ENCODE peak calls at places on chromosome 2, in ten cellular contexts. T, S, W, N, R, X, K, A, Y and P are unnamed samples.

GRCh38 chr2:73283545-73284295 is 558 bp downstream of the FBXO41 start:
- DNase-seq in T (no peak), S (peak; percentile 24), W (peak; percentile 27), N (no peak), R (no peak), X (no peak), K (no peak), A (peak; percentile 52), Y (no peak), P (no peak)

GRCh38 chr2:68594674-68595492 is 48.5 kb upstream of the PROKR1 start:
- DNase-seq in T (no peak), S (peak; percentile 70), W (peak; percentile 48), N (peak; percentile 53), R (no peak), X (peak; percentile 10), K (peak; percentile 17), A (no peak), Y (no peak), P (peak; percentile 2)

GRCh38 chr2:212536385-212537310 is 2.0 kb downstream of the ERBB4 start:
- DNase-seq in T (peak; percentile 76), S (peak; percentile 22), W (peak; percentile 88), N (no peak), R (peak; percentile 8), X (no peak), K (no peak), A (peak; percentile 42), Y (no peak), P (no peak)

GRCh38 chr2:147538088-147538487 is 306.7 kb upstream of the ACVR2A start:
- DNase-seq in T (no peak), S (no peak), W (no peak), N (no peak), R (no peak), X (no peak), K (no peak), A (no peak), Y (no peak), P (no peak)

GRCh38 chr2:6685447-6685846 is 180.3 kb downstream of the CMPK2 start:
- DNase-seq in T (no peak), S (no peak), W (no peak), N (no peak), R (no peak), X (no peak), K (no peak), A (no peak), Y (no peak), P (no peak)

GRCh38 chr2:3461781-3462492 is 57.4 kb downstream of the ADI1 start:
- DNase-seq in T (peak; percentile 61), S (peak; percentile 89), W (peak; percentile 50), N (no peak), R (no peak), X (peak; percentile 50), K (no peak), A (peak; percentile 61), Y (peak; percentile 41), P (no peak)

GRCh38 chr2:9407363-9407811 is 15.9 kb downstream of the ITGB1BP1 start:
- DNase-seq in T (no peak), S (no peak), W (no peak), N (no peak), R (no peak), X (no peak), K (no peak), A (no peak), Y (no peak), P (no peak)

GRCh38 chr2:189179607-189179979 is at the start of gene COL5A2:
- DNase-seq in T (no peak), S (peak; percentile 95), W (peak; percentile 56), N (peak; percentile 45), R (peak; percentile 38), X (peak; percentile 50), K (peak; percentile 22), A (peak; percentile 60), Y (no peak), P (peak; percentile 36)

GRCh38 chr2:130963058-130963848 is 126.5 kb downstream of the ARHGEF4 start:
- DNase-seq in T (no peak), S (no peak), W (peak; percentile 68), N (no peak), R (no peak), X (no peak), K (no peak), A (no peak), Y (no peak), P (no peak)

GRCh38 chr2:130964931-130965330 is 128.2 kb downstream of the ARHGEF4 start:
- DNase-seq in T (no peak), S (no peak), W (no peak), N (no peak), R (no peak), X (no peak), K (no peak), A (no peak), Y (no peak), P (no peak)

GRCh38 chr2:130967020-130967495 is 126.2 kb downstream of the FAM168B start:
- DNase-seq in T (no peak), S (no peak), W (no peak), N (no peak), R (no peak), X (no peak), K (no peak), A (no peak), Y (no peak), P (no peak)

GRCh38 chr2:130966149-130967019 is 126.9 kb downstream of the FAM168B start:
- DNase-seq in T (no peak), S (no peak), W (peak; percentile 92), N (no peak), R (no peak), X (no peak), K (no peak), A (no peak), Y (no peak), P (no peak)

GRCh38 chr2:130963849-130964793 is 127.4 kb downstream of the ARHGEF4 start:
- DNase-seq in T (no peak), S (peak; percentile 21), W (peak; percentile 85), N (no peak), R (no peak), X (no peak), K (peak; percentile 24), A (peak; percentile 54), Y (no peak), P (peak; percentile 30)
- H3K4me3 ChIP-seq in T (peak overlapping the region; percentile 40), S (peak overlapping the region; percentile 44), W (peak overlapping the region; percentile 65), N (no peak overlapping the region), R (peak overlapping the region; percentile 25), X (peak overlapping the region; percentile 33), K (peak overlapping the region; percentile 61), A (peak overlapping the region; percentile 30), Y (no peak overlapping the region), P (peak overlapping the region; percentile 35)

GRCh38 chr2:37198681-37199065 is 2.4 kb downstream of the CEBPZOS start:
- DNase-seq in T (no peak), S (no peak), W (no peak), N (no peak), R (no peak), X (no peak), K (no peak), A (no peak), Y (no peak), P (no peak)
- H3K4me3 ChIP-seq in T (no peak overlapping the region), S (no peak overlapping the region), W (no peak overlapping the region), N (no peak overlapping the region), R (no peak overlapping the region), X (no peak overlapping the region), K (no peak overlapping the region), A (no peak overlapping the region), Y (no peak overlapping the region), P (no peak overlapping the region)

DNA sequence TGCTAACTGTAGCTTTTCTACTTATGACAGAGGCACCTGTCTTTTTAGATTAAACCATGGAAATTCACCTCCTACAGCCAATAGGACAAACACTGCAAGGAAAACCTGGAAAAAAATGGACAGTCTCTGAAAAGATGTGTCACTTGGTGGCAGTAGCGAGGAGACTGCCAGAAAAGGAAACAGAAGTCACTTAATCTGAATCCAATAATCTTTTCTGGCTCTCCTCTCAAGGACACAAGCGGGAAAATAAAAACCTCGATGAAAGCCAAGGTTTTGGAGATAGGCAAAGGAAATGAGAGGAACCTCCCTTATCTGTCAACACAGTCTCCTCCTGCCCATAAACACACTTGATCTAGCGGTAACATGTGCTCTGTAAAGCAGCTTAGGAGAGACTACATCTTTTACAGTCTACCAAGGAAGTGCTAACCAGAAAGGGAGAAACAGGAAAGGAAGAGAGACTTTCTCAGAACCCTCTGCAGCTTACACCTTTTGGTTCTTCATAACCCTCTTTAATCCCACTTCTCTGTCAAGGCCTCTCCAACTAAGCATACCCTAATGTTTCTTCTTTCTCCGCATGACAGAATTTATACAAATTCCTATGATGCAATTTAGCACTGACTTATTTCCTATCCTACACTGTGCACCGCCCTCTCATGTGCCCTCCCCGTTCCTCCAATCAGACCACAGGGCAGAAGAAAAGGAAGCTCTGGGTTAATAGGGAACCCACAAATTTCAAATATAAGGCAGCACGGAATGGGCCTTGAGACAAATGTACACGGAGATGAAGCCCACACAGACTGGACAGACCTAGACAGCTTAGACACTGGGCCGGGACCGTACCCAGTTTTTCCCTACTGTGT is 52.8 kb downstream of the CLASP1 start:
- DNase-seq in T (no peak), S (peak; percentile 69), W (peak; percentile 52), N (peak; percentile 75), R (peak; percentile 31), X (peak; percentile 47), K (no peak), A (no peak), Y (peak; percentile 49), P (peak; percentile 11)
- H3K4me3 ChIP-seq in T (peak overlapping the region; percentile 13), S (peak overlapping the region; percentile 62), W (no peak overlapping the region), N (no peak overlapping the region), R (peak overlapping the region; percentile 11), X (peak overlapping the region; percentile 5), K (peak overlapping the region; percentile 47), A (peak overlapping the region; percentile 14), Y (no peak overlapping the region), P (peak overlapping the region; percentile 5)

GRCh38 chr2:216012830-216013079 is 596 bp downstream of the MREG start:
- DNase-seq in T (no peak), S (no peak), W (no peak), N (no peak), R (no peak), X (no peak), K (no peak), A (no peak), Y (no peak), P (no peak)

GRCh38 chr2:216012133-216012829 is 1.1 kb downstream of the MREG start:
- DNase-seq in T (no peak), S (peak; percentile 46), W (no peak), N (no peak), R (no peak), X (no peak), K (no peak), A (no peak), Y (peak; percentile 99), P (no peak)

GRCh38 chr2:216013080-216013909 is at the start of gene MREG:
- DNase-seq in T (no peak), S (peak; percentile 92), W (peak; percentile 91), N (peak; percentile 85), R (peak; percentile 63), X (peak; percentile 59), K (peak; percentile 64), A (peak; percentile 89), Y (peak; percentile 83), P (no peak)

GRCh38 chr2:216014986-216015385 is 1.6 kb upstream of the MREG start:
- DNase-seq in T (no peak), S (no peak), W (no peak), N (no peak), R (no peak), X (no peak), K (no peak), A (no peak), Y (no peak), P (no peak)

DNA sequence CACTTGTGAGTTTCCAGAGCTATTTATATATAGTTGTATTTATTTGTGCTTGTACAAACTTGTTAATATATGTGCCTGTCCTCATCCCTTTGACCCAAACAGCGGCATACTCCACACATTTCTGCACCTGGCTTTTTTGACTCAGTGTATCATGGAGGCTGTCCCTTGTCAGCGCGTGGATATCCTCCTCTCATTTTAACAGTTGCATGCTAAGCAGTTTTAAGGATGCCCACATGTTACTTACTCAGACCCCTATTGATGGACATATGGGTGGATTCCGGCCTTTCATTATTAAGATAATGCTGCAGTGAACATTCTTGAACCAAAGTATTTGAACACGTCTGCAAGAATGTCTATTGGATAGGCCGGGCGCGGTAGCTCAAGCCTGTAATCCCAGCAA is 655 bp upstream of the MREG start:
- DNase-seq in T (no peak), S (no peak), W (no peak), N (no peak), R (no peak), X (no peak), K (no peak), A (no peak), Y (no peak), P (no peak)
- H3K4me3 ChIP-seq in T (peak overlapping the region; percentile 80), S (peak overlapping the region; percentile 81), W (no peak overlapping the region), N (no peak overlapping the region), R (peak overlapping the region; percentile 53), X (no peak overlapping the region), K (peak overlapping the region; percentile 79), A (no peak overlapping the region), Y (peak overlapping the region; percentile 83), P (no peak overlapping the region)